ENCODE peak calls at places on chromosomes 2 and 18, in five cellular contexts. S is fibroblast of lung, U is mammary epithelial cell, V is mesendoderm, X is iPS DF 6.9. H is an unnamed sample.

GRCh38 chr2:39933166-39933565 is 154.1 kb upstream of the THUMPD2 start:
- DNase-seq in S (no peak), U (no peak), V (no peak), X (no peak), H (no peak)

GRCh38 chr2:43707255-43707654 is 31.0 kb upstream of the C1GALT1C1L start:
- DNase-seq in S (peak; percentile 84), U (no peak), V (no peak), X (no peak), H (peak; percentile 5)

GRCh38 chr2:157777425-157777824 is 98.7 kb downstream of the ACVR1 start:
- DNase-seq in S (peak; percentile 44), U (peak; percentile 28), V (peak; percentile 51), X (no peak), H (no peak)

GRCh38 chr18:67109535-67109934 is 407.0 kb downstream of the DSEL start:
- DNase-seq in S (no peak), U (no peak), V (no peak), X (no peak), H (no peak)

GRCh38 chr18:67694787-67695186 is 178.3 kb upstream of the DSEL start:
- DNase-seq in S (peak; percentile 41), U (no peak), V (no peak), X (no peak), H (no peak)

GRCh38 chr2:26988165-26988879 is 17.9 kb downstream of the MAPRE3 start:
- DNase-seq in S (peak; percentile 94), U (peak; percentile 29), V (no peak), X (no peak), H (no peak)

GRCh38 chr2:196591621-196592022 is 47.9 kb upstream of the CCDC150 start:
- DNase-seq in S (no peak), U (no peak), V (peak; percentile 26), X (no peak), H (no peak)

GRCh38 chr2:39587641-39588040 is 78.1 kb upstream of the TMEM178A start:
- DNase-seq in S (no peak), U (no peak), V (no peak), X (no peak), H (no peak)

GRCh38 chr2:237026981-237027711 is 58.5 kb upstream of the COPS8 start:
- DNase-seq in S (peak; percentile 65), U (peak; percentile 57), V (peak; percentile 82), X (no peak), H (no peak)

GRCh38 chr2:197010200-197011020 is 83.9 kb upstream of the PGAP1 start:
- DNase-seq in S (peak; percentile 47), U (no peak), V (peak; percentile 21), X (no peak), H (no peak)

GRCh38 chr2:216243026-216243425 is 129.3 kb downstream of the MARCHF4 start:
- DNase-seq in S (no peak), U (no peak), V (no peak), X (no peak), H (no peak)

GRCh38 chr2:15112216-15112615 is 448.9 kb downstream of the NBAS start:
- DNase-seq in S (peak; percentile 52), U (no peak), V (peak; percentile 53), X (no peak), H (no peak)

GRCh38 chr2:64166637-64167420 is 22.6 kb upstream of the PELI1 start:
- DNase-seq in S (peak; percentile 42), U (peak; percentile 50), V (no peak), X (no peak), H (no peak)

GRCh38 chr2:36408198-36408703 is 52.7 kb downstream of the CRIM1 start:
- DNase-seq in S (peak; percentile 85), U (peak; percentile 53), V (peak; percentile 77), X (no peak), H (no peak)
- H3K4me1 ChIP-seq in S (peaks cover 44% of the 10 kb centered on the region), U (peaks cover 35% of the 10 kb centered on the region), V (peaks cover 7% of the 10 kb centered on the region), X (peaks cover 12% of the 10 kb centered on the region), H (peaks cover 90% of the 10 kb centered on the region)

GRCh38 chr2:170717991-170718589 is 3.0 kb downstream of the SP5 start:
- DNase-seq in S (no peak), U (no peak), V (peak; percentile 36), X (no peak), H (no peak)
- H3K27me3 ChIP-seq in S (peaks cover 46% of the 10 kb centered on the region), U (peaks cover 51% of the 10 kb centered on the region), V (no peaks in the 10 kb centered on the region), X (peaks cover 48% of the 10 kb centered on the region), H (no peaks in the 10 kb centered on the region)

GRCh38 chr18:23712445-23712844 is 23.2 kb downstream of the LAMA3 start:
- DNase-seq in S (peak; percentile 35), U (no peak), V (no peak), X (no peak), H (no peak)
- H3K4me1 ChIP-seq in S (peaks cover 2% of the 10 kb centered on the region), U (peaks cover 17% of the 10 kb centered on the region), V (no peaks in the 10 kb centered on the region), X (no peaks in the 10 kb centered on the region), H (no peaks in the 10 kb centered on the region)

DNA sequence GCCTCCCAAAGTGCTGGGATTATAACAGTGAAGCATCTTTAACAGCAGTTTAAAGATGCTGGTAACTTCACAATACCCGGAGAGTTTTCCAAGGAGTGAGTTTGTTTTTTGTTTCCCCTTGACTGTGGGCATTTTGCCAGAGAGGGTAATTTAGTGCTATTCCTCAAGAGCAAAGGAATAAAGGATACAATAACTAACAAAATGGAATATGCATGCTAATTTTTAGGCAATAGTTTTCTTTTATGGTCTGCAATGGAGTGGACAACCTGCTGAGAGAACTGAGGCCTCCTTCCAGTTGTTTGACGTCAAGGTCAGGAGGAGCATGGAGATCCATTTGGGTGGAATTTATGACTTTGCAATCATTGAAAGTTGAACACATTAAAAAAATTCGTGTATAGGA is 15.9 kb upstream of the GREB1 start:
- DNase-seq in S (no peak), U (no peak), V (no peak), X (no peak), H (no peak)
- H3K27me3 ChIP-seq in S (peaks cover 2% of the 10 kb centered on the region), U (peaks cover 2% of the 10 kb centered on the region), V (no peaks in the 10 kb centered on the region), X (no peaks in the 10 kb centered on the region), H (no peaks in the 10 kb centered on the region)

DNA sequence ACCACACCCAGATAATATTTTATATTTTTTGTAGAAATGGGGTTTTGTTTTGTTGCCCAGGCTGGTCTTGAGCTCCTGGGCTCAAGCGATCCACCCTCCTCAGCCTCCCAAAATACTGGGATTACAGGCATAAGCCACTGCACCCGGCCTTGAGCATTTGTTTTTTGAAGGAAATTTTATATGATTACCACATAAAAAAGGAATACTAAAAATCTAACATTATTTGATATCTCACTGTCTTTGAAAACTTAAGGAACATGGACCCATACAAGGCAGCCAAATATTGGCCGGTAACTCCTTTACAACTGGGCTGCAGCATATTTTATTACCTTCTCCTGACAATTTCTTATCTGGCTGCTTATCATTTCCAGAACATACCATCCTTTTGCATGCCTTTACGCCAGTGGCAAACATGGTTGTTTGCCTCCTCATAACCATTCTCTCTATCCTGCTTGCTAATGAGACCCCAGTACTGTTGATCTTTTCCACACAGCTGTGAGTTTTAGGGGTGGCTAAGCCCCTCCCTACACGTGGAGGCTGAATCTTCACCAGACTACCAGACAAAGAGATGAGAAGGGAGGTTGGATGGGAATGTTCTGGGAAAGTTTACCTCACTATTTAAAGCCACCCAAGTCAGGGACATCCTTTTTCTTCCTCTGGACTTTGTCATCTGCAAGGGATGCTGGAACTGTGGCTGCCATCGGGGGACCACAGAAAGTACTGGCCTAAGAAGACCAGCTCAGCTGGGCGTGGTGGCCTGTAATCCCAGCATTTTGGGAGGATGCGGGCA is 157.5 kb downstream of the TGIF1 start:
- DNase-seq in S (no peak), U (no peak), V (no peak), X (no peak), H (no peak)
- H3K4me1 ChIP-seq in S (peaks cover 20% of the 10 kb centered on the region), U (peaks cover 30% of the 10 kb centered on the region), V (peaks cover 12% of the 10 kb centered on the region), X (peaks cover 3% of the 10 kb centered on the region), H (peaks cover 22% of the 10 kb centered on the region)

GRCh38 chr18:9658111-9658641 is 43.8 kb upstream of the PPP4R1 start:
- DNase-seq in S (no peak), U (peak; percentile 96), V (no peak), X (no peak), H (no peak)
- H3K27me3 ChIP-seq in S (no peaks in the 10 kb centered on the region), U (no peaks in the 10 kb centered on the region), V (no peaks in the 10 kb centered on the region), X (no peaks in the 10 kb centered on the region), H (no peaks in the 10 kb centered on the region)

GRCh38 chr2:45263147-45263546 is 253.9 kb upstream of the SIX2 start:
- DNase-seq in S (no peak), U (no peak), V (peak; percentile 89), X (no peak), H (no peak)
- H3K4me1 ChIP-seq in S (no peaks in the 10 kb centered on the region), U (no peaks in the 10 kb centered on the region), V (peaks cover 16% of the 10 kb centered on the region), X (peaks cover 6% of the 10 kb centered on the region), H (peaks cover 18% of the 10 kb centered on the region)

GRCh38 chr2:240820607-240821428 is 799 bp upstream of the KIF1A start:
- DNase-seq in S (no peak), U (no peak), V (peak; percentile 78), X (no peak), H (no peak)

GRCh38 chr2:240819404-240820013 is 510 bp downstream of the KIF1A start:
- DNase-seq in S (no peak), U (no peak), V (peak; percentile 38), X (no peak), H (no peak)

GRCh38 chr2:240820014-240820606 is at the start of gene KIF1A:
- DNase-seq in S (no peak), U (no peak), V (peak; percentile 85), X (no peak), H (no peak)

GRCh38 chr2:240822280-240822847 is 2.3 kb upstream of the KIF1A start:
- DNase-seq in S (no peak), U (no peak), V (no peak), X (no peak), H (no peak)

DNA sequence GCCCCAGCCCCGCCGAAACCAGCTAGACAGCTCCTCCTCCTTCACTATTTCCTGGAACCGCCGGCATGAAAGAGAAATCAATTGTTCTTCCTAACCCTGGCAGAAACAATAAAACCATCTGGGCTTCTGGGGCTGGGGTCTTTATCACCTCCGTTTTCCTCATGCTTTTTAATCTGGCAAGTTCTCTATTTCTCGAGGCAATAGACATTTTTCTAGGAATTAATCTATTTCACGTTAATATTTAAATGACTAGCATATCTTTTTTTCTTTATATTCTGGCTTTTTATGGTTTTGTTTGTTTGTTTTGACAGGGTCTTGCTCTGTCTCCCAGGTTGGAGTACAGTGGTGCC is 1.4 kb upstream of the KIF1A start:
- DNase-seq in S (no peak), U (no peak), V (no peak), X (no peak), H (no peak)
- H3K27me3 ChIP-seq in S (peaks cover 40% of the 10 kb centered on the region), U (peaks cover 32% of the 10 kb centered on the region), V (no peaks in the 10 kb centered on the region), X (no peaks in the 10 kb centered on the region), H (peaks cover 28% of the 10 kb centered on the region)

GRCh38 chr2:10335046-10335840 is 32.5 kb downstream of the HPCAL1 start:
- DNase-seq in S (no peak), U (no peak), V (no peak), X (no peak), H (no peak)

GRCh38 chr2:10331702-10332401 is 29.1 kb downstream of the HPCAL1 start:
- DNase-seq in S (no peak), U (no peak), V (no peak), X (no peak), H (no peak)

GRCh38 chr2:10332402-10333246 is 29.9 kb downstream of the HPCAL1 start:
- DNase-seq in S (no peak), U (no peak), V (peak; percentile 55), X (no peak), H (no peak)

GRCh38 chr2:10333966-10334365 is 31.3 kb downstream of the HPCAL1 start:
- DNase-seq in S (no peak), U (no peak), V (no peak), X (no peak), H (no peak)

DNA sequence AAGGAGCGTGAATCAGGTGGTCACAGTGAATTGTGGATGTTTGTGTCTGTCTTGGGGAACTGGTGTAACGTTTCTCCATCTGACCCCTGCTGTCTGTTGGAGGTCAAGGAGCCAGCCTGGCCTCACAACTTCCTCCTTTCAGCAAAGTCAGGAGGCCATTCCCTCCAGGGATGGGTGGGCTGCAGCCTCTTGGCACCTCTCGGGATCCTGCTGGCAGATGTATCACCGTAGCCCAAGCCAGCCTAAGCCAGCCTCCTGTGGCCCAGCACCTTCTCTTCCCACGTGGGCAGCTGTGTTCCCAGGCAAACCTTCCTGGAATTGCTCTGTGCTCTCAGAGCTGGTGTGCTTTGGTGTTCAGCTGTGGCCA is 30.5 kb downstream of the HPCAL1 start:
- DNase-seq in S (no peak), U (no peak), V (peak; percentile 62), X (no peak), H (no peak)
- H3K4me1 ChIP-seq in S (peaks cover 3% of the 10 kb centered on the region), U (no peaks in the 10 kb centered on the region), V (peaks cover 11% of the 10 kb centered on the region), X (peaks cover 9% of the 10 kb centered on the region), H (peaks cover 6% of the 10 kb centered on the region)